ENCODE peak calls at places on chromosomes 4 and X, in six cellular contexts. Y is esophagus muscularis mucosa, A is tibial nerve, U is upper lobe of left lung, T is A549, M is SK-N-SH. I is an unnamed sample.
A peak's percentile ranks its signal among the peaks of the same experiment; 100 is the strongest.

GRCh38 chr4:52019941-52020657 is at the start of gene LRRC66:
- DNase-seq in U (no peak), A (no peak), T (no peak), M (no peak), Y (no peak), I (no peak)

GRCh38 chrX:139058831-139059495 is 347.4 kb upstream of the FGF13 start:
- DNase-seq in A (no peak), Y (no peak), U (no peak), T (no peak), M (no peak), I (no peak)

GRCh38 chr4:169254546-169254983 is 16.2 kb downstream of the SH3RF1 start:
- DNase-seq in T (no peak), Y (no peak), U (peak; percentile 40), M (no peak), A (peak; percentile 52), I (no peak)

GRCh38 chr4:31375936-31376335 is 655.8 kb downstream of the PCDH7 start:
- DNase-seq in Y (no peak), T (no peak), U (no peak), M (no peak), A (no peak), I (no peak)

GRCh38 chr4:85543832-85544231 is 68.9 kb downstream of the ARHGAP24 start:
- DNase-seq in Y (no peak), M (no peak), A (no peak), U (no peak), T (no peak), I (no peak)

GRCh38 chr4:120916937-120917336 is 5.6 kb downstream of the PRDM5 start:
- DNase-seq in M (no peak), U (no peak), A (no peak), T (no peak), Y (no peak), I (no peak)

GRCh38 chr4:153530284-153530995 is 64.3 kb downstream of the TMEM131L start:
- DNase-seq in A (no peak), M (no peak), T (no peak), U (no peak), Y (peak; percentile 86), I (no peak)

GRCh38 chr4:8688908-8689445 is 96.4 kb downstream of the CPZ start:
- DNase-seq in Y (no peak), U (no peak), M (no peak), T (no peak), A (no peak), I (no peak)

GRCh38 chr4:67545199-67545995 is at the start of gene CENPC:
- DNase-seq in A (peak; percentile 95), Y (peak; percentile 99), M (peak; percentile 91), T (peak; percentile 74), U (peak; percentile 98), I (peak; percentile 96)

GRCh38 chrX:30791296-30792278 is 97.5 kb downstream of the TAB3 start:
- DNase-seq in U (no peak), M (no peak), T (no peak), Y (no peak), A (no peak), I (no peak)

GRCh38 chr4:74133786-74134499 is 24.0 kb upstream of the MTHFD2L start:
- DNase-seq in U (peak; percentile 80), M (peak; percentile 27), A (peak; percentile 89), Y (no peak), T (peak; percentile 18), I (peak; percentile 74)

DNA sequence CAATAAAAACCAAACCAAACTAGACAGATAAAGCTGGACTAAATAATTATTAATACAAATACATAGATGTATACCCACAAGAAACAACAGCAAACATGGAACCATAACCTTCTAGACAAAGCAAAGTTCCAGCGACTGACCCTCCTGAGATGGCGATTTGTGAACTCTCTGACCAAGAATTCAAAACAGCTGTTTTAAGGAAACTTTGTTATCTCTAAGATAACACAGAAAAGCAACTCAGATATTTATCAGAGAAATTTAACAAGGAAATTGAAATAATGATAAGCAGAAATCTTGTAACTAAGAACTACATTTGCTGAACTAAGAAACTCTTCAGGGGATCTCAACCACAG is 23.4 kb upstream of the MTHFD2L start:
- DNase-seq in Y (no peak), A (no peak), T (no peak), M (no peak), U (no peak), I (no peak)
- TF ChIP-seq CTCF in Y (no peak), A (no peak), T (peak; percentile 1), M (no peak), U (no peak), I (no peak)

DNA sequence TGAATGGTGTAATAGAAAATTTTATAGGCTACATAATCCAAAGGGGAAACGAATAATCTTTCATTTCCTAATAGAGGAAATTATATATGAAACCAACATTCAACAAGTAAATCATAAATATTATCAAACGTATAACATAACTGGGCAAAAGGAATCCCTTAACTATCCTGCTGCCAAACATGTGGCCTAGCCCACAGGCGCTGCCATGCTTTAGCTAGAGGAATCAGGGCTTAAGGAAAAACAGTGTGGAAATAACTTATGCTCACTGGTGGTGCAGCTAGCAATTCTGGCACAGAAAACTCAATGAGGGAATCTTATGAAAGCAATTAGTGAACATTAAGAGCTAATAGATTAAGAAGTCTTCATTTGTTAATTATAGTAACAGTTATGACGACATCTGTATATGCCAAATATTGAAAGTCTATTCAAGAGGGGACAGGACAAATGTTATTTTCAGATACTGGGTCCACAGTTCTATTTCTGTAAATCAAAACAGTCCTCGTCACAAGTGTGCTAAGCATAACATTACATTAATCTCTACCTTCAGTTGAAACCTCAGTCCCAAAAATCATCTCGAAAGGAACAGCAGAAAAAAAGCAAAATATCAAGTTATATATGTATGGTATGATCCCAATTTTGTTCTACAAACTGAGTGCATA is 70.5 kb downstream of the APBB2 start:
- DNase-seq in U (no peak), M (no peak), T (no peak), A (no peak), Y (no peak), I (no peak)
- H3K4me3 ChIP-seq in U (no peak overlapping the region), M (no peak overlapping the region), T (no peak overlapping the region), A (no peak overlapping the region), Y (peak overlapping the region; percentile 1), I (peak overlapping the region; percentile 10)

DNA sequence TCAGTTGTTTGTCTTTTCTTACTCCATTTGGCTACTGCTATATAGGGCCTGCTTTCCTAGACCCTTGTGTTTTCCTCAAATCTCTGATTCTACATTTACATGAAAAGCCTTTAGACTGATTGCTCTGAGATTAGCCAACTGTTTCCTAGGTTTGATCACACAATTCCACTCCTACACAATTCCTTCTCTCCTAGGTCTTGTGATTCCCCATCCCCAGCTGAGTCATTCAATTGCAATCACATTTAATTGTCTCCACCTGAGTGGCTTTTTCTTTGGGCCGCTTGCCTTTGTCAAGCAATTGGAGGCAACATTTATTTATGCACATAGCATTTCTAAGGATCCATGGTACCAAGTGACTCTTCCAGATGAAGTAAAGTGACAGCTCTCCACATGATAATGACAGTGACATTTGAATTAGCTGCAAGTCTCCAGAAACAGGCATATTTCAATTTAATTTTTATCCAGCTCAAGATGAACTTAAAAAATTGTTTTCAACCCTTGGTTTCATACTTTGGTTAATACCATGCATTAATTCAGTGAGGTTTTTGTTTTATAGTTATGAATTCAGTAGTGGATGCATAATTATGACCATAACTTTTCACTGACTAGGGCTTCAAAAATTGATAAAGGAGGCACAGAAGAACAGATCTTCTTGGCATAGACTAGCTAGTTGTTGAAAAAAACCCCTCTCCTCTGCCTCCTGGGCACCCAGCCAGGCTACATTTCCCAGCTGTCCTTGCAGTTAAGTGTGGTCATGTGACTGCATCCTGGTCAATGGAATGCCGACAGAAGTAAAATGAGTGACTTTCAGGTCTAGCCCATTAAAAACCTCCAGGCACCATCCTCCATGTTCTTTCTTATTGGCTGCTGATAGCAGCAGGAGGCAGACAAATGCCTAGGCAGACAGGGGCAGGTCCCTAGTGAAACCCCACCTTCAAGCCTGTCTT is 35.6 kb downstream of the ATXN3L start:
- DNase-seq in T (no peak), Y (no peak), U (no peak), A (no peak), M (no peak), I (no peak)
- TF ChIP-seq EP300 in T (no peak), Y (no peak), U (no peak), A (no peak), M (peak; percentile 38), I (no peak)

GRCh38 chr4:2954358-2955185 is 8.6 kb downstream of the NOP14 start:
- DNase-seq in M (peak; percentile 61), A (no peak), U (peak; percentile 54), T (no peak), Y (no peak), I (no peak)
- TF ChIP-seq CTCF in M (no peak), A (no peak), U (peak; percentile 15), T (no peak), Y (no peak), I (no peak)

GRCh38 chrX:70423937-70424336 is 823 bp downstream of the GDPD2 start:
- DNase-seq in U (no peak), M (no peak), A (no peak), Y (no peak), T (no peak), I (no peak)
- H3K4me3 ChIP-seq in U (no peak overlapping the region), M (no peak overlapping the region), A (no peak overlapping the region), Y (no peak overlapping the region), T (no peak overlapping the region), I (no peak overlapping the region)

DNA sequence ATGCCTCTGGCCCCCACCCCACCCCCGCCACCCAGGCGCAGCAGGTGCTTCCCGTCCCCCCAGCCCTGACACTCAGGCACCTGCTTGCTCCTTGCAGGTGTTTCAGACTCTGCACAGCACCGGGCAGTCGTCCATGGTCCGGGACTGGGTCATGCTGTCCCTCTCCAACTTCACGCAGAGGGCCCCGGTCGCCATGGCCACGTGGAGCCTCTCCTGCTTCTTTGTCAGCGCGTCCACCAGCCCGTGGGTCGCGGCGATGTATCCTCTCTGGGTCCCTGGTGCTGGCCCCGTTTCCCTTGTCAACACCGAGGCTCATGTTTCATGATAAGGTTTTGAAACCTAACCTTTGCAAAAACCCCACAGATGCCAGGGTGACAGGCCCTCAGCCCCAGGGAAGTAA is 10.2 kb upstream of the MSANTD1 start:
- DNase-seq in M (no peak), A (no peak), T (no peak), U (no peak), Y (no peak), I (no peak)
- TF ChIP-seq EP300 in M (no peak), A (no peak), T (no peak), U (no peak), Y (no peak), I (no peak)

GRCh38 chr4:130808492-130808891 is 1712.5 kb downstream of the C4orf33 start:
- DNase-seq in M (peak; percentile 7), T (no peak), U (no peak), A (no peak), Y (no peak), I (no peak)
- TF ChIP-seq CTCF in M (peak; percentile 67), T (peak; percentile 24), U (no peak), A (peak; percentile 21), Y (peak; percentile 25), I (no peak)

GRCh38 chr4:76488905-76489798 is 54.1 kb downstream of the SHROOM3 start:
- DNase-seq in Y (no peak), A (no peak), T (no peak), M (no peak), U (no peak), I (no peak)
- H3K4me3 ChIP-seq in Y (no peak overlapping the region), A (no peak overlapping the region), T (no peak overlapping the region), M (no peak overlapping the region), U (no peak overlapping the region), I (no peak overlapping the region)

DNA sequence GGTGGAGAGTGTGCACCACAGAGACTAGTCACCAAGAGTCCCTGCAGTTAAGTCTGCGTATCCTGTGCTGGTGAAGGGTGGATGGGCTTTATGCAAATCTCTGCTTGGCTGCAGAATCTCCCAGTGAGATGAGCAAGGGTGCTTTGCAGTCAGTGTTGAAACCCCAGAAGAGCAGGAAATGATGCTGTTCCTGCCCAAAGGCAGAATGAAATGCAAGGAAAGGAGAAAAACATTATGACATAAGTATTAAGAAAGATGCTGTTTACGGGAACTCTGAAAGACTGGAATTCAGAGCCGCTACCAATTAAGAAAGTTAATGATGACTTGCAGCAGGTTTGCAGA is 25.4 kb upstream of the ACSL1 start:
- DNase-seq in T (no peak), U (peak; percentile 64), Y (no peak), M (no peak), A (no peak), I (no peak)
- TF ChIP-seq EP300 in T (no peak), U (peak; percentile 92), Y (no peak), M (no peak), A (peak; percentile 82), I (no peak)

I was measured in ovary.